ENCODE peak calls at places on chromosome 11, in five cellular contexts. One of them, this sample, is unnamed.

GRCh38 chr11:114158886-114159285 is 99.4 kb downstream of the ZBTB16 start:
- DNase-seq in bronchial epithelial cell: no peak
- DNase-seq in NB4: no peak
- DNase-seq in WTC11: no peak
- DNase-seq in transverse colon: no peak
- DNase-seq in this sample: no peak

GRCh38 chr11:32312865-32313403 is 122.4 kb downstream of the WT1 start:
- DNase-seq in WTC11: peak
- DNase-seq in bronchial epithelial cell: peak
- DNase-seq in NB4: peak
- DNase-seq in transverse colon: peak
- DNase-seq in this sample: peak

GRCh38 chr11:32118025-32118974 is 27.4 kb downstream of the RCN1 start:
- DNase-seq in NB4: peak
- DNase-seq in bronchial epithelial cell: peak
- DNase-seq in transverse colon: no peak
- DNase-seq in WTC11: no peak
- DNase-seq in this sample: peak

GRCh38 chr11:63683133-63683991 is 2.1 kb downstream of the RTN3 start:
- DNase-seq in bronchial epithelial cell: no peak
- DNase-seq in NB4: peak
- DNase-seq in WTC11: no peak
- DNase-seq in transverse colon: no peak
- DNase-seq in this sample: no peak

GRCh38 chr11:128828350-128828749 is 38.7 kb downstream of the KCNJ1 start:
- DNase-seq in transverse colon: no peak
- DNase-seq in WTC11: no peak
- DNase-seq in NB4: no peak
- DNase-seq in bronchial epithelial cell: no peak
- DNase-seq in this sample: no peak

GRCh38 chr11:46711288-46711687 is 7.7 kb upstream of the F2 start:
- DNase-seq in bronchial epithelial cell: no peak
- DNase-seq in NB4: no peak
- DNase-seq in transverse colon: no peak
- DNase-seq in WTC11: no peak
- DNase-seq in this sample: no peak

GRCh38 chr11:22703040-22703439 is 36.6 kb downstream of the GAS2 start:
- DNase-seq in WTC11: no peak
- DNase-seq in transverse colon: no peak
- DNase-seq in bronchial epithelial cell: peak
- DNase-seq in NB4: no peak
- DNase-seq in this sample: peak

GRCh38 chr11:126133902-126134301 is 71.2 kb upstream of the CDON start:
- DNase-seq in transverse colon: no peak
- DNase-seq in NB4: no peak
- DNase-seq in WTC11: no peak
- DNase-seq in bronchial epithelial cell: no peak
- DNase-seq in this sample: no peak

GRCh38 chr11:32643526-32643925 is 59.9 kb downstream of the EIF3M start:
- DNase-seq in bronchial epithelial cell: peak
- DNase-seq in transverse colon: no peak
- DNase-seq in NB4: no peak
- DNase-seq in WTC11: no peak
- DNase-seq in this sample: no peak

GRCh38 chr11:116777056-116777455 is 4.3 kb upstream of the BUD13 start:
- DNase-seq in bronchial epithelial cell: no peak
- DNase-seq in NB4: no peak
- DNase-seq in WTC11: no peak
- DNase-seq in transverse colon: no peak
- DNase-seq in this sample: no peak

DNA sequence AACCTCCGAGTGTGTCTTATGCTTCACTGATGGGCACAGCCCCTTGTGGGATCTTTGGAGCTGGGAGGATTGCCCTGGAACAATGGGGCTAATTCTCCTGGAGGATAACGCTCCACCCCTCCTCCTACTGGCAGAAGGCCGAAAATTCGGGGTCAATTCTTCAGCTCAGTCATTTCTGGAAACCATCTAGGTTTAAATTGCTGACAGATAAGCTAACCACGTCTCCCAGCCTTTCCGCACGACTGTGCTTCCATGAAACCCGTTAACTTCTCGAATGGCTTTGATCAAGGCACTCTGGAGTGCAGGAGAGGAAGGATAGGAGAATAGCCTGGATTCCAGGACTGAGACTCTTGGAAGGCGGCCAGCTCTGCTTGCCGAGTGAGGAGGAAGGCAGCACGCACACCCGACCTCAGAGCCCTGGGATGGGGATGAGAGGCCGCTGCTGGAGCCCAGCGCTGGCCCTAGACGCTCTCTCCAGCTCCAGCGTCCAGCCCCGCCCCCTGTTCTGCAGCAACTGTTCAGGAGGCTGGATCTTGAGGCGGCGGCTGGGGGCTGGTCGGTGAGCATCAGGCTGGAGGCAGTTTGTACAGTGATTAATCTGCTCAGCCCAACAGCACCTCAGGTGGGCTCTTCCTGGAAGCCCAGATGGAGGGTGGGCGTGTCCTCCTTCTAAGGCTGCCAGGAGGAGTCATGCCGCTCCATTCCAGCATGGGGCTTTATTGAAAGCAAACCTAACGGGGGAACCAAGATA is 176.7 kb upstream of the NCAM1 start:
- DNase-seq in NB4: no peak
- DNase-seq in transverse colon: peak
- DNase-seq in bronchial epithelial cell: no peak
- DNase-seq in WTC11: no peak
- DNase-seq in this sample: peak
- TF ChIP-seq CTCF in NB4: no peak
- TF ChIP-seq CTCF in transverse colon: no peak
- TF ChIP-seq CTCF in bronchial epithelial cell: no peak
- TF ChIP-seq CTCF in WTC11: no peak
- TF ChIP-seq CTCF in this sample: no peak

DNA sequence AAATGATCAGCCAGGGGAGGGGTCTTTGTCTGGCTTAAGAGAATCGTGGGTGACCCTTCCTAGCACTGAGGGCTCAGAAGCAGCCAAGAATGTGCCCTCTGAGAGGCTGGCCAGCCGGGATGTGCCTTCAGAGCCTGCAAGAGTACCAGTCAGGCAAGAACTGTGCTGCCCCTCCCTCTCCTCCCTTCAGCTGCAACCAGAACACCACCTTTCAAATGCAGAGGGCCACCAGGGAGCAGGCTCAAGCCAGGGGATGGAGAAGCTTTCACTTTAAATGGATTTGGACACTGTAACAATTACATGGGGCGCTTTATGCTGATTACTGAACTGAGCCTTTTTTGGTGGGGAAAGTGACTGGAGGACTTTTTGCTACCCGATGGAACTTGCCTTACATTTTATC is 44.9 kb upstream of the TENM4 start:
- DNase-seq in WTC11: peak
- DNase-seq in transverse colon: no peak
- DNase-seq in bronchial epithelial cell: no peak
- DNase-seq in NB4: no peak
- DNase-seq in this sample: no peak
- TF ChIP-seq CTCF in WTC11: no peak
- TF ChIP-seq CTCF in transverse colon: no peak
- TF ChIP-seq CTCF in bronchial epithelial cell: no peak
- TF ChIP-seq CTCF in NB4: no peak
- TF ChIP-seq CTCF in this sample: no peak

GRCh38 chr11:2577071-2578005 is 122.5 kb downstream of the KCNQ1OT1 start:
- DNase-seq in bronchial epithelial cell: no peak
- DNase-seq in WTC11: peak
- DNase-seq in transverse colon: peak
- DNase-seq in NB4: no peak
- DNase-seq in this sample: no peak
- TF ChIP-seq CTCF in bronchial epithelial cell: no peak
- TF ChIP-seq CTCF in WTC11: no peak
- TF ChIP-seq CTCF in transverse colon: no peak
- TF ChIP-seq CTCF in NB4: no peak
- TF ChIP-seq CTCF in this sample: no peak

DNA sequence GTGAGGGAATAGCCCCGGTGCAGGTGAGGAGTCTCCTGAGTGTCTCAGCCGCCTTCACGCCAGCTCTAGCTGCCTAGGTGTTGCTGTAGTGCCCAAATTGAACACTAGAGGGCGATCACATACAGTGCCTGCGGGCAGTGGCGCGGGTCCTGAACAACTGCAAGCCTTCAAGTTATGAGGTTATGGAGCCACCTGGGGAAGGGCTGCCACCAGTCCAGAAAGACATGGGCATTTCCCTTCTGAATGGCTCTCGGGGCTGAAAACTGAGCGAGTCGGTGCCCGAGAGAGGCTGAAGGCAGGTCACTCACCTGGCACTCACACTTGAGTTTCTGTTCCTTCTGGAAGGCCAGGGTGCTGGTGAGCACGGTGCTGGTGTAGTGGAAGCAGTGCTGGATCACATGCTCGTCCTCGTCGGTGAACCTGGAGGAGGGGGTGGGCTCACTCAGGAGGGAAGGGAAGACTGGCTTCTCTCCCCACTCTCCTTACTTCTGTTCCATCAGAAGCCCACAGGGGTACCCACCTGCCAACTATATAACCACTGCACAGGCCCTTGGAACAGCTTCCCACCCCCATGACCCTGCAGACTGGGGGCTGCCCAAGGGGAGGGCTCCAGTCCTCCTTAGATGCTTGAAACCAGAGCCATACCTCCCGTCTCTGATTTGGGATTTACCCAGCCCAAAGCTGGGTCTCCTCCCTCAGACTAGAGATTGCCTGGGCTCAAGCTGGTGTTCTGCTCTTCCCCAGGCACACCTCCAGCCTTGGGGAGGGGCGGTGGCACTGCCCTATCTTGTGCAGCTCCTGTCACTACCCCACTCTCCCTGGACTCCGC is 88.2 kb downstream of the PDE2A start:
- DNase-seq in bronchial epithelial cell: peak
- DNase-seq in NB4: peak
- DNase-seq in transverse colon: peak
- DNase-seq in WTC11: peak
- DNase-seq in this sample: peak
- TF ChIP-seq CTCF in bronchial epithelial cell: peak
- TF ChIP-seq CTCF in NB4: peak
- TF ChIP-seq CTCF in transverse colon: peak
- TF ChIP-seq CTCF in WTC11: peak
- TF ChIP-seq CTCF in this sample: peak

GRCh38 chr11:44658451-44658850 is 68.3 kb upstream of the TSPAN18 start:
- DNase-seq in transverse colon: no peak
- DNase-seq in WTC11: peak
- DNase-seq in bronchial epithelial cell: peak
- DNase-seq in NB4: peak
- DNase-seq in this sample: peak
- TF ChIP-seq CTCF in transverse colon: no peak
- TF ChIP-seq CTCF in WTC11: no peak
- TF ChIP-seq CTCF in bronchial epithelial cell: peak
- TF ChIP-seq CTCF in NB4: no peak
- TF ChIP-seq CTCF in this sample: no peak

GRCh38 chr11:102592634-102593581 is 32.2 kb downstream of the MMP20 start:
- DNase-seq in WTC11: no peak
- DNase-seq in NB4: peak
- DNase-seq in transverse colon: no peak
- DNase-seq in bronchial epithelial cell: peak
- DNase-seq in this sample: no peak
- TF ChIP-seq CTCF in WTC11: peak
- TF ChIP-seq CTCF in NB4: peak
- TF ChIP-seq CTCF in transverse colon: peak
- TF ChIP-seq CTCF in bronchial epithelial cell: peak
- TF ChIP-seq CTCF in this sample: peak